ENCODE peak calls at places on chromosomes 7 and 10, in six cellular contexts. V, X, R, Z, U and L are unnamed samples.

GRCh38 chr7:123939784-123940183 is 14.7 kb downstream of the SPAM1 start:
- DNase-seq in V (no peak), X (no peak), R (no peak), Z (no peak), U (no peak), L (no peak)

GRCh38 chr10:101301111-101301731 is 52.7 kb upstream of the BTRC start:
- DNase-seq in V (no peak), X (peak; percentile 72), R (no peak), Z (no peak), U (no peak), L (peak; percentile 13)

GRCh38 chr7:154415709-154416399 is 363.7 kb downstream of the DPP6 start:
- DNase-seq in V (no peak), X (no peak), R (no peak), Z (no peak), U (no peak), L (no peak)

GRCh38 chr10:11532329-11532728 is 79.1 kb downstream of the USP6NL start:
- DNase-seq in V (no peak), X (no peak), R (no peak), Z (no peak), U (no peak), L (no peak)

GRCh38 chr10:84235096-84235495 is 6.2 kb downstream of the LRIT1 start:
- DNase-seq in V (no peak), X (no peak), R (no peak), Z (no peak), U (no peak), L (no peak)

GRCh38 chr7:139038691-139039090 is 2.8 kb upstream of the ZC3HAV1L start:
- DNase-seq in V (no peak), X (no peak), R (no peak), Z (no peak), U (no peak), L (no peak)

GRCh38 chr10:55476129-55476528 is 675.1 kb upstream of the PCDH15 start:
- DNase-seq in V (no peak), X (no peak), R (no peak), Z (no peak), U (no peak), L (no peak)

GRCh38 chr7:149003560-149004305 is 24.6 kb downstream of the PDIA4 start:
- DNase-seq in V (no peak), X (no peak), R (no peak), Z (no peak), U (no peak), L (no peak)

GRCh38 chr7:140678081-140678815 is 5.5 kb downstream of the ADCK2 start:
- DNase-seq in V (no peak), X (no peak), R (no peak), Z (no peak), U (peak; percentile 43), L (no peak)

GRCh38 chr7:139828880-139829653 is at the start of gene TBXAS1:
- DNase-seq in V (no peak), X (peak; percentile 96), R (no peak), Z (no peak), U (no peak), L (no peak)

GRCh38 chr7:131007439-131008330 is 273.7 kb upstream of the KLF14 start:
- DNase-seq in V (peak; percentile 40), X (peak; percentile 76), R (peak; percentile 78), Z (no peak), U (no peak), L (no peak)

GRCh38 chr10:16991011-16991410 is 138.6 kb downstream of the CUBN start:
- DNase-seq in V (no peak), X (no peak), R (no peak), Z (no peak), U (no peak), L (no peak)

GRCh38 chr7:74233655-74234280 is 20.4 kb downstream of the RFC2 start:
- DNase-seq in V (no peak), X (peak; percentile 34), R (no peak), Z (no peak), U (no peak), L (peak; percentile 87)

GRCh38 chr10:36574212-36574611 is 551.2 kb upstream of the ANKRD30A start:
- DNase-seq in V (no peak), X (no peak), R (no peak), Z (no peak), U (no peak), L (no peak)

GRCh38 chr10:36251068-36251467 is 609.0 kb upstream of the FZD8 start:
- DNase-seq in V (no peak), X (no peak), R (no peak), Z (no peak), U (no peak), L (no peak)

GRCh38 chr10:102121739-102122372 is 1.7 kb upstream of the LDB1 start:
- DNase-seq in V (no peak), X (no peak), R (no peak), Z (no peak), U (no peak), L (peak; percentile 58)

GRCh38 chr10:117804470-117805011 is 242.2 kb downstream of the RAB11FIP2 start:
- DNase-seq in V (no peak), X (no peak), R (no peak), Z (no peak), U (no peak), L (no peak)

GRCh38 chr10:70115948-70116682 is 16.5 kb downstream of the AIFM2 start:
- DNase-seq in V (peak; percentile 27), X (peak; percentile 53), R (no peak), Z (peak; percentile 76), U (no peak), L (no peak)

GRCh38 chr7:30175171-30175570 is 40.4 kb downstream of the MTURN start:
- DNase-seq in V (no peak), X (no peak), R (no peak), Z (no peak), U (no peak), L (no peak)

GRCh38 chr7:7228472-7228871 is 46.1 kb downstream of the C1GALT1 start:
- DNase-seq in V (no peak), X (no peak), R (no peak), Z (no peak), U (no peak), L (no peak)

GRCh38 chr7:129341212-129341611 is 93.0 kb upstream of the STRIP2 start:
- DNase-seq in V (no peak), X (peak; percentile 11), R (no peak), Z (no peak), U (no peak), L (no peak)

GRCh38 chr10:42975558-42976352 is 101.1 kb upstream of the RET start:
- DNase-seq in V (no peak), X (peak; percentile 98), R (peak; percentile 26), Z (peak; percentile 40), U (peak; percentile 51), L (no peak)

GRCh38 chr10:121853950-121854349 is 73.9 kb downstream of the ATE1 start:
- DNase-seq in V (no peak), X (no peak), R (no peak), Z (no peak), U (no peak), L (no peak)

GRCh38 chr7:144854839-144855424 is 19.1 kb upstream of the TPK1 start:
- DNase-seq in V (no peak), X (peak; percentile 34), R (no peak), Z (no peak), U (no peak), L (no peak)

GRCh38 chr7:47336178-47337020 is 245.5 kb downstream of the TNS3 start:
- DNase-seq in V (peak; percentile 61), X (no peak), R (no peak), Z (no peak), U (peak; percentile 89), L (peak; percentile 48)

GRCh38 chr10:100969175-100970075 is at the start of gene SEMA4G:
- DNase-seq in V (peak; percentile 31), X (peak; percentile 57), R (peak; percentile 65), Z (peak; percentile 71), U (no peak), L (no peak)

GRCh38 chr10:6207658-6208057 is 4.9 kb downstream of the PFKFB3 start:
- DNase-seq in V (no peak), X (peak; percentile 16), R (no peak), Z (no peak), U (no peak), L (no peak)

DNA sequence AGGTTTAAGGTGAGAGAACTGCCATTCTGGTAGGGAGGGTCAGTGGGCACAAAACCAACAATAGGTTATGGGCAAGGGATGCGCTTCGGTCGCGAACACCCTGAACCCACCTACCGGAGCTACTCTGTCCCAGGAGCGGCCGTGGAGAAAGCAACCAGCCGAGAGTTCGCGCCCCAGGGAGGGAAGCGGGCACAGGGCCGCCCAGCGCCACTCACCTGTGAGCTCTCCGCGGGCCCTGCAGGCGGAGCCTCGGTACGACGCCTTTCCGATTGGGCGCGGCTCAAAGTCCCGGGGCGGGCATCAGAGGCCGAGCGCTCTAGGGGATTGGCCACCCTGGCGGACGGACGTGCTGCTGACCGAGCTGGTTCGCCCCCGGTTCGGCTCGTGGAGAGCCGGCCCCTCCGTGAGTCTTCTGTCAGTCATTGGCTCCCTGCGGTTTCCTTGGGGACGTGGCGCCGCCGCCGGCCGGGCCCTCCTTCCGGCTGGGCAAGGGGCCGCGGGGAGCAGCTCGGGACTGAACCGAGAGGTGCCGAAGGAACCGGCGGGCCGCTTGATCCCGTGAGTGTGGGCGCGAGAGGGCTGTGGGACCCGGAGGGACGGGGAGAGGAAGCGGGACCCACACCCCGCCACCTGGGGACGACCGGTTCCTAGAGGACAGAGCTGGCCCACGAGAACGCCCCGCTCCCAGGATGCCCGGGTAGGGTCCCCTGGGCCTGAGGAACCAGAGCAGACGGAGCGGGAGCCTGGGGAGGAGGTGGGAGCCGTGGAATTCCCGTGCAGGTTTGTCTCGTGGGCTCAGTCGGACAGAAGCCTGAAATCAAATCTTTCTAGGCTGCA is at the start of gene ENTPD7:
- DNase-seq in V (peak; percentile 95), X (peak; percentile 97), R (peak; percentile 97), Z (peak; percentile 91), U (peak; percentile 95), L (peak; percentile 87)
- TF ChIP-seq CTCF in V (peak; percentile 62), X (peak; percentile 1), R (peak; percentile 61), Z (no peak), U (peak; percentile 36), L (peak; percentile 16)

GRCh38 chr7:102973096-102973802 is 60.4 kb downstream of the LRRC17 start:
- DNase-seq in V (no peak), X (peak; percentile 93), R (no peak), Z (no peak), U (peak; percentile 74), L (no peak)
- TF ChIP-seq CTCF in V (no peak), X (no peak), R (no peak), Z (no peak), U (no peak), L (no peak)

GRCh38 chr10:77504870-77505257 is 132.7 kb downstream of the KCNMA1 start:
- DNase-seq in V (no peak), X (no peak), R (no peak), Z (no peak), U (peak; percentile 42), L (no peak)
- TF ChIP-seq CTCF in V (no peak), X (no peak), R (no peak), Z (no peak), U (no peak), L (no peak)

GRCh38 chr7:875051-875450 is 1.3 kb upstream of the GET4 start:
- DNase-seq in V (no peak), X (no peak), R (no peak), Z (no peak), U (no peak), L (no peak)

GRCh38 chr7:877312-878232 is 1.2 kb downstream of the GET4 start:
- DNase-seq in V (no peak), X (peak; percentile 45), R (peak; percentile 73), Z (no peak), U (no peak), L (no peak)

GRCh38 chr7:875476-876076 is 778 bp upstream of the GET4 start:
- DNase-seq in V (no peak), X (no peak), R (peak; percentile 77), Z (no peak), U (no peak), L (no peak)

GRCh38 chr7:876972-877311 is 588 bp downstream of the GET4 start:
- DNase-seq in V (no peak), X (peak; percentile 66), R (peak; percentile 83), Z (no peak), U (no peak), L (no peak)

GRCh38 chr7:876077-876971 is at the start of gene GET4:
- DNase-seq in V (peak; percentile 96), X (peak; percentile 96), R (peak; percentile 99), Z (peak; percentile 98), U (peak; percentile 99), L (peak; percentile 87)
- TF ChIP-seq CTCF in V (peak; percentile 38), X (no peak), R (no peak), Z (no peak), U (peak; percentile 20), L (peak; percentile 9)